ENCODE peak calls at places on chromosomes 13 and 19, in four cellular contexts. C, H, X and Q are unnamed samples.

GRCh38 chr13:33169273-33169980 is 116.1 kb downstream of the STARD13 start:
- DNase-seq in C (no peak), H (no peak), X (no peak), Q (no peak)

GRCh38 chr13:45364876-45365557 is 24.0 kb upstream of the TPT1 start:
- DNase-seq in C (no peak), H (no peak), X (no peak), Q (no peak)

GRCh38 chr19:41688687-41689086 is 617 bp upstream of the CEACAM7 start:
- DNase-seq in C (no peak), H (no peak), X (no peak), Q (no peak)

GRCh38 chr13:114071991-114072390 is 60.4 kb downstream of the RASA3 start:
- DNase-seq in C (no peak), H (no peak), X (no peak), Q (peak)

GRCh38 chr13:32309812-32310706 is 5.1 kb downstream of the ZAR1L start:
- DNase-seq in C (peak), H (no peak), X (peak), Q (no peak)

GRCh38 chr19:16330368-16330801 is 5.8 kb downstream of the KLF2 start:
- DNase-seq in C (peak), H (no peak), X (peak), Q (no peak)

GRCh38 chr19:30671622-30672051 is 299.5 kb downstream of the ZNF536 start:
- DNase-seq in C (no peak), H (no peak), X (no peak), Q (peak)

GRCh38 chr13:42702726-42703125 is 78.7 kb upstream of the FAM216B start:
- DNase-seq in C (no peak), H (no peak), X (no peak), Q (no peak)

GRCh38 chr19:2424686-2425621 is 2.4 kb downstream of the TIMM13 start:
- DNase-seq in C (no peak), H (no peak), X (no peak), Q (no peak)

GRCh38 chr13:48333976-48334375 is 30.4 kb downstream of the RB1 start:
- DNase-seq in C (no peak), H (no peak), X (no peak), Q (no peak)

GRCh38 chr13:44259045-44260042 is 114.3 kb upstream of the SERP2 start:
- DNase-seq in C (peak), H (peak), X (no peak), Q (peak)

GRCh38 chr13:113224486-113224885 is 15.1 kb downstream of the CUL4A start:
- DNase-seq in C (no peak), H (no peak), X (no peak), Q (no peak)

GRCh38 chr19:7199613-7200533 is 94.3 kb downstream of the INSR start:
- DNase-seq in C (peak), H (no peak), X (peak), Q (no peak)

GRCh38 chr19:15300533-15301194 is 31.7 kb downstream of the BRD4 start:
- DNase-seq in C (no peak), H (no peak), X (no peak), Q (no peak)

DNA sequence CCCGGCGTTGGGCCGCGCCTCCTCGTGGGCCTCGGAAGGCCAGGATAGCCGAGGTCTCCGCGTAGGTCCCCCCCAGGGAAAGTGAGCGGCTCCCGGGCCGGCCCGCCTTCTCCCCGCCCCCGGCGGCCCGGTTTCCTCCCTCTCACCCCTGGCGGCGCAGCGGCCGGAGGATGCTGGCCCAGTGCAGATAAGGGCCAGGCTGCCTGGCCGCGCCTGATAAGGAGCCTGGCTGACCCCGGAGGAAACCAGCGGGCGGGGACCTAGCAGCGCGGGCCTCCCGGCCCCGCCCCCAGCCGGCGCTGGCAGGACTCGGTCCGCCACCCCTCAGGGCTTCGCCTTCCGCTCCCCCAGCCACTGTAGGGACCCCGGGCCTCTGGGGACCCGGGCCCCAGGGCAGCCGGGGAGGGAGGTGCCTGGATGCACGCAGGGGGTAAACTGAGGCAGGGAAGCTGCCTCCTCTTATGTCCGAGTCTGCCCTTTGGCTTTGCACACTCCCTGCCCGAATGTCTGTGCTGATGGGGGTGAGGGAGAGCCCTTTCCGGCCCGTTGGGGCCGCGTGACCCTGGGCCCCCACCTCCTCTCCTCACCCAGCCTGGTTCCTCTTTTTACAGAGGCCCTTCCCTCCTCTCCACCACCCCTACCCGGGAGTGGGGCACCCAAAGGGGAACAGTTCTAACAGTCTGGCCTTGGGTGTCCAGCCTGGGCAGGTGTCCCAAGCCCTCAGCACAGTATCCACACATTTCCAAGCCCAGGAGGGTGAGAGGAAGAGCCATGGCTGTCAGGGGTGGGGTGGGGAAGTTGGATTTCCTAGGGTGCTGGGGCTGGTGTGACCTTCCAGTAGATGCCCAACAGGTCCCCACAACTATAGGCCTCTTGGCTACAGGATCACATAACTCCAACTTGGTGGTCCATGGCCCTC is at the start of gene LYL1:
- DNase-seq in C (peak), H (no peak), X (no peak), Q (no peak)
- TF ChIP-seq EP300 in C (no peak), H (peak), X (no peak), Q (peak)

DNA sequence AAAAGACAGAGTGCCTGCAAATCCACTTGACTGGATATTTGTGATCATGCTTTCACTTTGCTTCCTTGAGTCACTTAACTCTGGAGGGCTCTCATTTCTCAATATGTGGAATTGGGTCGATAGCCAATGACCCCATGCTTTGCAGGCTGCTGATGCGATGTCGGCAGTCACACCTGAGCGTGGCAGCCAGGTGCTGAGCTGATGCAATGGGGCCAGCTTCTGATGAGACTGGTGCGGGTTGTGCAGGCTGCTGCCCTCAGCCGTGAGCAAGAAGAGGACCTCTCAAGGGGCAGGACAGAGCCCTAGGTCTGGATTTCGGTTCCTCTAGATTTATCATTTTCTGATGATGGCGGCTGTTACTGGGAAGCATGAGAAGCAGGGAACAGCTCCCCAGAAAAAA is 334.1 kb downstream of the TEX29 start:
- DNase-seq in C (no peak), H (no peak), X (no peak), Q (no peak)
- TF ChIP-seq CTCF in C (no peak), H (no peak), X (no peak), Q (no peak)

DNA sequence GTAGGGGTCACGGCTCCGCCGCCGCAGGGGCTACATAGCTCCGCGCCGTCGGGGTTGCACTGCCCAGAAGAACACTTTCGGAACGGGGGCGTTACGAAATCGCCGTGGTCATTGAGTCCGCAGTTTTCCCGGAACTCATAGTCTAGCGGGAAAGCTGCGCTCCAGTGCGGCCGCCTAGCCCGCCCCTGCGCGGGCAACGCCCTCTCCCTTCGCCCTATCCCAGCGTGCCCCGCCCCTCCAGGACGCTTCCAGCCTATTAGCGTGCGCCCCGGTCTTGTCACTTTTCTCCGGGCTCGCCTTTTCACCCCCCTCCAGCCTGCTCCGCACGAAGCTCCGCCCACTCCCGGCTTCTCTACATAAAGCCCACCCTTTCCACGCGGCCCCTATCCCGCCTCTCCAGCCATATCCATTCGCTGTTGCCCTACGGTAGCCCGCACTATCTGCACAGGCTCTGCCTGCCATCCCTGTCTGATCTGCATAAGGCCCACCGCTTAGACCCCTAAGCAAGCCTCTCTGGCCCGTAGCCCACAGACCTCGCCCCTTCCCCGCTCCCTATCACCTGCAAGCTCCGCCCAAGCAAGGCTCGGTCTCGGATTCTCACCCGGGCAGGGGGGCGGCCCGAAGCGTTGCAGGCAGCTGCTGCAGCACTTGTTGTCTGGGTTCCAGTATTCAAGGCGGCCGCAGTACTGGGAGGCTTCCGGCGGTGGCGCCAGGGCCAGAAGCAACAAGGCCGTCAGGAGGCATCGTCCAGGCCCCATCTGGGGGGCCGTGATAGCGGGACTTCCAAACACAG is 1.6 kb downstream of the IGFLR1 start:
- DNase-seq in C (peak), H (peak), X (peak), Q (peak)
- TF ChIP-seq EP300 in C (peak), H (no peak), X (no peak), Q (peak)

GRCh38 chr19:11558881-11559828 is at the start of gene ELOF1:
- DNase-seq in C (peak), H (peak), X (peak), Q (peak)
- TF ChIP-seq CTCF in C (peak), H (no peak), X (no peak), Q (peak)

GRCh38 chr13:34594507-34594906 is 347.6 kb upstream of the NBEA start:
- DNase-seq in C (no peak), H (no peak), X (no peak), Q (no peak)

GRCh38 chr13:34588362-34588761 is 353.7 kb upstream of the NBEA start:
- DNase-seq in C (no peak), H (no peak), X (no peak), Q (no peak)

GRCh38 chr13:34591801-34592454 is 350.1 kb upstream of the NBEA start:
- DNase-seq in C (no peak), H (no peak), X (no peak), Q (peak)

GRCh38 chr13:34589581-34589980 is 352.5 kb upstream of the NBEA start:
- DNase-seq in C (no peak), H (no peak), X (no peak), Q (no peak)

GRCh38 chr13:34591163-34591562 is 350.9 kb upstream of the NBEA start:
- DNase-seq in C (no peak), H (no peak), X (no peak), Q (no peak)
- TF ChIP-seq EP300 in C (no peak), H (no peak), X (no peak), Q (no peak)